ENCODE peak calls at places on chromosome 2, in eight cellular contexts. One of them, this sample, is unnamed.

GRCh38 chr2:226766352-226767055 is 33.1 kb downstream of the IRS1 start:
- DNase-seq in activated T-helper 1 cell treated with anti-CD3 and anti-CD28 coated beads, Interleukin-12 subunit alpha, Interleukin-12 subunit beta, Interleukin-2, Interleukin-4 antibody, amounts not matched to agents 30 ng/mL and 10 ng/mL and 1 ng/mL, durations not matched to agents 14 hours and 24 hours and 36 hours: no peak
- DNase-seq in adipocyte: no peak
- DNase-seq in NCI-H1436: no peak
- DNase-seq in iris pigment epithelial cell: peak; percentile 77
- DNase-seq in fibroblast of villous mesenchyme: peak; percentile 56
- DNase-seq in stimulated activated effector memory CD8-positive, alpha-beta T cell treated with anti-CD3 and anti-CD28 coated beads, Interleukin-12 subunit alpha, Interleukin-12 subunit beta, amount 100 ng/mL, for 72 hours: no peak
- DNase-seq in prostate gland: no peak
- DNase-seq in this sample: no peak

GRCh38 chr2:207284556-207285450 is 119.1 kb upstream of the KLF7 start:
- DNase-seq in activated T-helper 1 cell treated with anti-CD3 and anti-CD28 coated beads, Interleukin-12 subunit alpha, Interleukin-12 subunit beta, Interleukin-2, Interleukin-4 antibody, amounts not matched to agents 30 ng/mL and 10 ng/mL and 1 ng/mL, durations not matched to agents 14 hours and 24 hours and 36 hours: no peak
- DNase-seq in adipocyte: no peak
- DNase-seq in NCI-H1436: no peak
- DNase-seq in iris pigment epithelial cell: no peak
- DNase-seq in fibroblast of villous mesenchyme: no peak
- DNase-seq in stimulated activated effector memory CD8-positive, alpha-beta T cell treated with anti-CD3 and anti-CD28 coated beads, Interleukin-12 subunit alpha, Interleukin-12 subunit beta, amount 100 ng/mL, for 72 hours: no peak
- DNase-seq in prostate gland: no peak
- DNase-seq in this sample: no peak

GRCh38 chr2:45626387-45627010 is 15.4 kb upstream of the SRBD1 start:
- DNase-seq in activated T-helper 1 cell treated with anti-CD3 and anti-CD28 coated beads, Interleukin-12 subunit alpha, Interleukin-12 subunit beta, Interleukin-2, Interleukin-4 antibody, amounts not matched to agents 30 ng/mL and 10 ng/mL and 1 ng/mL, durations not matched to agents 14 hours and 24 hours and 36 hours: no peak
- DNase-seq in adipocyte: no peak
- DNase-seq in NCI-H1436: no peak
- DNase-seq in iris pigment epithelial cell: no peak
- DNase-seq in fibroblast of villous mesenchyme: no peak
- DNase-seq in stimulated activated effector memory CD8-positive, alpha-beta T cell treated with anti-CD3 and anti-CD28 coated beads, Interleukin-12 subunit alpha, Interleukin-12 subunit beta, amount 100 ng/mL, for 72 hours: no peak
- DNase-seq in prostate gland: peak; percentile 39
- DNase-seq in this sample: no peak

GRCh38 chr2:43158259-43158880 is 68.0 kb downstream of the ZFP36L2 start:
- DNase-seq in activated T-helper 1 cell treated with anti-CD3 and anti-CD28 coated beads, Interleukin-12 subunit alpha, Interleukin-12 subunit beta, Interleukin-2, Interleukin-4 antibody, amounts not matched to agents 30 ng/mL and 10 ng/mL and 1 ng/mL, durations not matched to agents 14 hours and 24 hours and 36 hours: peak; percentile 59
- DNase-seq in adipocyte: peak; percentile 65
- DNase-seq in NCI-H1436: no peak
- DNase-seq in iris pigment epithelial cell: peak; percentile 69
- DNase-seq in fibroblast of villous mesenchyme: peak; percentile 76
- DNase-seq in stimulated activated effector memory CD8-positive, alpha-beta T cell treated with anti-CD3 and anti-CD28 coated beads, Interleukin-12 subunit alpha, Interleukin-12 subunit beta, amount 100 ng/mL, for 72 hours: no peak
- DNase-seq in prostate gland: peak; percentile 81
- DNase-seq in this sample: peak; percentile 68

GRCh38 chr2:239534581-239535412 is 134.0 kb upstream of the HDAC4 start:
- DNase-seq in activated T-helper 1 cell treated with anti-CD3 and anti-CD28 coated beads, Interleukin-12 subunit alpha, Interleukin-12 subunit beta, Interleukin-2, Interleukin-4 antibody, amounts not matched to agents 30 ng/mL and 10 ng/mL and 1 ng/mL, durations not matched to agents 14 hours and 24 hours and 36 hours: no peak
- DNase-seq in adipocyte: no peak
- DNase-seq in NCI-H1436: no peak
- DNase-seq in iris pigment epithelial cell: no peak
- DNase-seq in fibroblast of villous mesenchyme: no peak
- DNase-seq in stimulated activated effector memory CD8-positive, alpha-beta T cell treated with anti-CD3 and anti-CD28 coated beads, Interleukin-12 subunit alpha, Interleukin-12 subunit beta, amount 100 ng/mL, for 72 hours: no peak
- DNase-seq in prostate gland: no peak
- DNase-seq in this sample: no peak

GRCh38 chr2:60353406-60353800 is 200.1 kb downstream of the BCL11A start:
- DNase-seq in activated T-helper 1 cell treated with anti-CD3 and anti-CD28 coated beads, Interleukin-12 subunit alpha, Interleukin-12 subunit beta, Interleukin-2, Interleukin-4 antibody, amounts not matched to agents 30 ng/mL and 10 ng/mL and 1 ng/mL, durations not matched to agents 14 hours and 24 hours and 36 hours: no peak
- DNase-seq in adipocyte: no peak
- DNase-seq in NCI-H1436: no peak
- DNase-seq in iris pigment epithelial cell: no peak
- DNase-seq in fibroblast of villous mesenchyme: no peak
- DNase-seq in stimulated activated effector memory CD8-positive, alpha-beta T cell treated with anti-CD3 and anti-CD28 coated beads, Interleukin-12 subunit alpha, Interleukin-12 subunit beta, amount 100 ng/mL, for 72 hours: no peak
- DNase-seq in prostate gland: peak; percentile 58
- DNase-seq in this sample: no peak

GRCh38 chr2:29006092-29006985 is 25.2 kb downstream of the TOGARAM2 start:
- DNase-seq in activated T-helper 1 cell treated with anti-CD3 and anti-CD28 coated beads, Interleukin-12 subunit alpha, Interleukin-12 subunit beta, Interleukin-2, Interleukin-4 antibody, amounts not matched to agents 30 ng/mL and 10 ng/mL and 1 ng/mL, durations not matched to agents 14 hours and 24 hours and 36 hours: no peak
- DNase-seq in adipocyte: no peak
- DNase-seq in NCI-H1436: no peak
- DNase-seq in iris pigment epithelial cell: no peak
- DNase-seq in fibroblast of villous mesenchyme: peak; percentile 41
- DNase-seq in stimulated activated effector memory CD8-positive, alpha-beta T cell treated with anti-CD3 and anti-CD28 coated beads, Interleukin-12 subunit alpha, Interleukin-12 subunit beta, amount 100 ng/mL, for 72 hours: no peak
- DNase-seq in prostate gland: no peak
- DNase-seq in this sample: no peak

GRCh38 chr2:63009490-63009889 is 41.1 kb upstream of the OTX1 start:
- DNase-seq in activated T-helper 1 cell treated with anti-CD3 and anti-CD28 coated beads, Interleukin-12 subunit alpha, Interleukin-12 subunit beta, Interleukin-2, Interleukin-4 antibody, amounts not matched to agents 30 ng/mL and 10 ng/mL and 1 ng/mL, durations not matched to agents 14 hours and 24 hours and 36 hours: no peak
- DNase-seq in adipocyte: peak; percentile 26
- DNase-seq in NCI-H1436: no peak
- DNase-seq in iris pigment epithelial cell: no peak
- DNase-seq in fibroblast of villous mesenchyme: peak; percentile 19
- DNase-seq in stimulated activated effector memory CD8-positive, alpha-beta T cell treated with anti-CD3 and anti-CD28 coated beads, Interleukin-12 subunit alpha, Interleukin-12 subunit beta, amount 100 ng/mL, for 72 hours: no peak
- DNase-seq in prostate gland: no peak
- DNase-seq in this sample: no peak

GRCh38 chr2:26590960-26591618 is 50.1 kb downstream of the CIB4 start:
- DNase-seq in activated T-helper 1 cell treated with anti-CD3 and anti-CD28 coated beads, Interleukin-12 subunit alpha, Interleukin-12 subunit beta, Interleukin-2, Interleukin-4 antibody, amounts not matched to agents 30 ng/mL and 10 ng/mL and 1 ng/mL, durations not matched to agents 14 hours and 24 hours and 36 hours: no peak
- DNase-seq in adipocyte: no peak
- DNase-seq in NCI-H1436: no peak
- DNase-seq in iris pigment epithelial cell: no peak
- DNase-seq in fibroblast of villous mesenchyme: no peak
- DNase-seq in stimulated activated effector memory CD8-positive, alpha-beta T cell treated with anti-CD3 and anti-CD28 coated beads, Interleukin-12 subunit alpha, Interleukin-12 subunit beta, amount 100 ng/mL, for 72 hours: no peak
- DNase-seq in prostate gland: no peak
- DNase-seq in this sample: no peak

GRCh38 chr2:176473177-176473576 is 203.9 kb downstream of the MTX2 start:
- DNase-seq in activated T-helper 1 cell treated with anti-CD3 and anti-CD28 coated beads, Interleukin-12 subunit alpha, Interleukin-12 subunit beta, Interleukin-2, Interleukin-4 antibody, amounts not matched to agents 30 ng/mL and 10 ng/mL and 1 ng/mL, durations not matched to agents 14 hours and 24 hours and 36 hours: no peak
- DNase-seq in adipocyte: no peak
- DNase-seq in NCI-H1436: peak; percentile 66
- DNase-seq in iris pigment epithelial cell: peak; percentile 20
- DNase-seq in fibroblast of villous mesenchyme: peak; percentile 49
- DNase-seq in stimulated activated effector memory CD8-positive, alpha-beta T cell treated with anti-CD3 and anti-CD28 coated beads, Interleukin-12 subunit alpha, Interleukin-12 subunit beta, amount 100 ng/mL, for 72 hours: no peak
- DNase-seq in prostate gland: peak; percentile 77
- DNase-seq in this sample: no peak